ENCODE peak calls at places on chromosomes 13 and 19, in five cellular contexts. T is BE2C, D is epithelial cell of esophagus, S is amniotic stem cell, U is progenitor cell of endocrine pancreas. A is an unnamed sample.

GRCh38 chr19:2270572-2271515 is 11.1 kb downstream of the PEAK3 start:
- DNase-seq in S (peak; percentile 75), T (peak; percentile 78), D (peak; percentile 87), U (no peak), A (peak; percentile 86)

GRCh38 chr13:30388401-30389283 is 33.7 kb upstream of the UBE2L5 start:
- DNase-seq in U (no peak), T (no peak), S (no peak), D (peak; percentile 64), A (no peak)

GRCh38 chr13:66635526-66635925 is 594.6 kb downstream of the PCDH9 start:
- DNase-seq in T (no peak), U (no peak), S (no peak), D (peak; percentile 85), A (no peak)

GRCh38 chr19:16542894-16543498 is 759 bp upstream of the CHERP start:
- DNase-seq in U (no peak), S (no peak), T (no peak), D (no peak), A (no peak)

GRCh38 chr19:5774921-5775320 is 9.6 kb downstream of the PRR22 start:
- DNase-seq in T (no peak), S (no peak), D (no peak), U (no peak), A (no peak)

GRCh38 chr19:52917531-52917930 is 5.7 kb downstream of the ZNF888 start:
- DNase-seq in U (no peak), D (no peak), T (no peak), S (no peak), A (no peak)

GRCh38 chr13:82569581-82569980 is 1312.7 kb downstream of the SLITRK1 start:
- DNase-seq in S (no peak), D (no peak), U (no peak), T (no peak), A (no peak)

GRCh38 chr13:99087954-99088491 is 110.2 kb upstream of the DOCK9 start:
- DNase-seq in T (peak; percentile 36), D (no peak), U (no peak), S (no peak), A (peak; percentile 23)

GRCh38 chr19:6593651-6594416 is 2.9 kb upstream of the CD70 start:
- DNase-seq in T (no peak), D (no peak), U (no peak), S (no peak), A (no peak)

GRCh38 chr13:56424246-56424645 is 716.5 kb upstream of the PRR20A start:
- DNase-seq in T (no peak), S (no peak), U (no peak), D (peak; percentile 97), A (no peak)

GRCh38 chr19:19280561-19280960 is 7.5 kb upstream of the TM6SF2 start:
- DNase-seq in D (no peak), S (no peak), U (no peak), T (no peak), A (no peak)

GRCh38 chr13:98007001-98007400 is 53.5 kb downstream of the IPO5 start:
- DNase-seq in D (no peak), S (no peak), U (no peak), T (no peak), A (no peak)

GRCh38 chr19:3606174-3606689 is 443 bp downstream of the TBXA2R start:
- DNase-seq in D (no peak), S (no peak), U (no peak), T (no peak), A (no peak)

GRCh38 chr19:29537601-29538000 is 11.8 kb downstream of the VSTM2B start:
- DNase-seq in U (no peak), D (no peak), T (no peak), S (no peak), A (no peak)

GRCh38 chr19:41408256-41408655 is 10.6 kb downstream of the BCKDHA start:
- DNase-seq in S (no peak), T (no peak), D (no peak), U (no peak), A (no peak)

GRCh38 chr19:15260939-15261338 is 28.7 kb upstream of the EPHX3 start:
- DNase-seq in U (no peak), D (no peak), S (no peak), T (no peak), A (no peak)

GRCh38 chr13:74732736-74733135 is 598.5 kb upstream of the KLF12 start:
- DNase-seq in U (no peak), S (no peak), T (no peak), D (no peak), A (no peak)

GRCh38 chr13:31653730-31654129 is 85.6 kb upstream of the RXFP2 start:
- DNase-seq in D (no peak), T (peak; percentile 26), U (no peak), S (no peak), A (no peak)